ENCODE peak calls at places on chromosomes 11 and 22, in four cellular contexts. Q is EH; F is omental fat pad; E is activated CD4-positive, alpha-beta T cell treated with anti-CD3 and anti-CD28 coated beads, Interleukin-2, amount 10 ng/mL, durations not matched to agents 7 days and 5 days. G is an unnamed sample.

GRCh38 chr11:34242037-34242625 is 115.7 kb downstream of the ABTB2 start:
- DNase-seq in Q (peak; percentile 12), F (no peak), E (no peak), G (peak; percentile 90)

GRCh38 chr11:35393093-35393492 is 26.3 kb downstream of the SLC1A2 start:
- DNase-seq in F (no peak), E (no peak), Q (no peak), G (no peak)

GRCh38 chr11:65442952-65443351 is 20.4 kb downstream of the NEAT1 start:
- DNase-seq in F (no peak), Q (peak; percentile 54), E (no peak), G (no peak)

GRCh38 chr11:69135420-69136363 is 20.0 kb upstream of the SMIM38 start:
- DNase-seq in Q (no peak), F (no peak), E (no peak), G (no peak)

GRCh38 chr11:65915821-65916251 is 3.0 kb downstream of the C11orf68 start:
- DNase-seq in Q (peak; percentile 99), E (no peak), F (peak; percentile 75), G (no peak)

GRCh38 chr11:107999759-108000455 is 8.8 kb upstream of the CUL5 start:
- DNase-seq in F (no peak), Q (peak; percentile 26), E (peak; percentile 35), G (peak; percentile 66)

GRCh38 chr11:65182258-65183170 is 786 bp downstream of the CAPN1 start:
- DNase-seq in E (no peak), F (no peak), Q (peak; percentile 37), G (peak; percentile 56)

GRCh38 chr11:68128682-68129327 is 7.6 kb upstream of the CHKA start:
- DNase-seq in E (no peak), Q (peak; percentile 76), F (no peak), G (peak; percentile 59)

GRCh38 chr11:60964801-60965200 is 6.7 kb upstream of the CD6 start:
- DNase-seq in F (no peak), E (no peak), Q (no peak), G (no peak)

GRCh38 chr22:43823353-43823908 is 11.3 kb upstream of the EFCAB6 start:
- DNase-seq in Q (no peak), F (no peak), E (no peak), G (no peak)

GRCh38 chr11:96037267-96037990 is 113.5 kb upstream of the MTMR2 start:
- DNase-seq in E (no peak), Q (peak; percentile 34), F (no peak), G (no peak)

GRCh38 chr11:112612283-112612849 is 348.9 kb upstream of the NCAM1 start:
- DNase-seq in E (no peak), Q (no peak), F (no peak), G (no peak)

GRCh38 chr11:133650082-133650481 is 117.8 kb upstream of the OPCML start:
- DNase-seq in F (no peak), Q (no peak), E (no peak), G (no peak)

GRCh38 chr11:82458777-82459176 is 274.9 kb downstream of the FAM181B start:
- DNase-seq in E (no peak), Q (no peak), F (no peak), G (no peak)

GRCh38 chr11:17802491-17802890 is 67.9 kb downstream of the KCNC1 start:
- DNase-seq in Q (no peak), E (no peak), F (no peak), G (no peak)

GRCh38 chr22:49300951-49301397 is 526.7 kb downstream of the BRD1 start:
- DNase-seq in Q (no peak), E (no peak), F (no peak), G (no peak)

GRCh38 chr11:31000412-31000811 is 369.1 kb downstream of the DCDC1 start:
- DNase-seq in Q (no peak), E (no peak), F (no peak), G (no peak)

GRCh38 chr11:6418199-6418957 is 516 bp downstream of the APBB1 start:
- DNase-seq in F (no peak), E (no peak), Q (peak; percentile 16), G (no peak)

GRCh38 chr11:119322921-119323531 is 6.1 kb upstream of the MCAM start:
- DNase-seq in Q (no peak), E (no peak), F (no peak), G (no peak)

GRCh38 chr11:65065898-65066297 is 7.5 kb upstream of the NAALADL1 start:
- DNase-seq in F (no peak), Q (no peak), E (no peak), G (no peak)

GRCh38 chr22:37241351-37242142 is 2.5 kb downstream of the RAC2 start:
- DNase-seq in Q (no peak), F (no peak), E (peak; percentile 74), G (peak; percentile 69)

GRCh38 chr11:60349990-60350389 is 22.9 kb downstream of the MS4A6E start:
- DNase-seq in Q (no peak), E (no peak), F (no peak), G (no peak)